ENCODE peak calls at places on chromosomes 12 and 14, in four cellular contexts. Z is lung, O is HL-60, X is cardiac fibroblast. Q is an unnamed sample.

GRCh38 chr14:76574416-76574815 is 186.9 kb upstream of the VASH1 start:
- DNase-seq in Z (no peak), O (no peak), X (no peak), Q (no peak)

GRCh38 chr14:24195186-24196070 is at the start of gene TM9SF1:
- DNase-seq in Z (peak; percentile 90), O (peak; percentile 88), X (peak; percentile 89), Q (peak; percentile 95)

GRCh38 chr12:94172031-94172430 is 23.7 kb downstream of the PLXNC1 start:
- DNase-seq in Z (no peak), O (no peak), X (peak; percentile 69), Q (no peak)

GRCh38 chr12:45622210-45622937 is 107.1 kb upstream of the ARID2 start:
- DNase-seq in Z (no peak), O (peak; percentile 71), X (no peak), Q (no peak)

GRCh38 chr14:101463566-101464171 is 97.6 kb upstream of the DIO3 start:
- DNase-seq in Z (no peak), O (no peak), X (no peak), Q (no peak)

GRCh38 chr14:98909251-98909944 is 362.6 kb downstream of the BCL11B start:
- DNase-seq in Z (no peak), O (no peak), X (no peak), Q (no peak)

GRCh38 chr12:110266980-110267620 is 13.9 kb upstream of the ATP2A2 start:
- DNase-seq in Z (no peak), O (no peak), X (peak; percentile 72), Q (no peak)

GRCh38 chr14:92263681-92264080 is 59.3 kb upstream of the SLC24A4 start:
- DNase-seq in Z (no peak), O (no peak), X (no peak), Q (no peak)

GRCh38 chr12:70549340-70550179 is 87.7 kb downstream of the PTPRB start:
- DNase-seq in Z (no peak), O (no peak), X (peak; percentile 88), Q (no peak)

GRCh38 chr12:15910864-15911696 is at the start of gene DERA:
- DNase-seq in Z (peak; percentile 81), O (peak; percentile 28), X (peak; percentile 69), Q (peak; percentile 74)

GRCh38 chr12:11729008-11729407 is 79.5 kb downstream of the ETV6 start:
- DNase-seq in Z (no peak), O (no peak), X (no peak), Q (no peak)

GRCh38 chr12:112837629-112838191 is 46.2 kb downstream of the RPH3A start:
- DNase-seq in Z (no peak), O (no peak), X (peak; percentile 80), Q (no peak)

GRCh38 chr12:123106640-123107359 is 44.1 kb downstream of the PITPNM2 start:
- DNase-seq in Z (peak; percentile 42), O (peak; percentile 73), X (peak; percentile 21), Q (no peak)

GRCh38 chr12:48185181-48185919 is 1.9 kb downstream of the CCDC184 start:
- DNase-seq in Z (no peak), O (no peak), X (no peak), Q (peak; percentile 30)

GRCh38 chr12:21940972-21941521 is at the start of gene ABCC9:
- DNase-seq in Z (peak; percentile 34), O (no peak), X (peak; percentile 58), Q (no peak)

GRCh38 chr12:110760204-110760609 is 17.5 kb upstream of the PPP1CC start:
- DNase-seq in Z (no peak), O (no peak), X (peak; percentile 10), Q (no peak)

GRCh38 chr14:79836577-79836976 is 374.7 kb downstream of the DIO2 start:
- DNase-seq in Z (no peak), O (no peak), X (peak; percentile 54), Q (no peak)

GRCh38 chr12:61029516-61029915 is 1230.7 kb upstream of the USP15 start:
- DNase-seq in Z (no peak), O (no peak), X (no peak), Q (no peak)

GRCh38 chr12:25557830-25558436 is 4.8 kb upstream of the LMNTD1 start:
- DNase-seq in Z (no peak), O (no peak), X (peak; percentile 75), Q (peak; percentile 12)

GRCh38 chr12:50545783-50546182 is 41.0 kb downstream of the DIP2B start:
- DNase-seq in Z (no peak), O (no peak), X (no peak), Q (no peak)

GRCh38 chr14:92161521-92161920 is 39.8 kb downstream of the CPSF2 start:
- DNase-seq in Z (no peak), O (no peak), X (no peak), Q (no peak)

GRCh38 chr14:104361921-104362681 is 217.5 kb upstream of the C14orf180 start:
- DNase-seq in Z (no peak), O (no peak), X (no peak), Q (no peak)

DNA sequence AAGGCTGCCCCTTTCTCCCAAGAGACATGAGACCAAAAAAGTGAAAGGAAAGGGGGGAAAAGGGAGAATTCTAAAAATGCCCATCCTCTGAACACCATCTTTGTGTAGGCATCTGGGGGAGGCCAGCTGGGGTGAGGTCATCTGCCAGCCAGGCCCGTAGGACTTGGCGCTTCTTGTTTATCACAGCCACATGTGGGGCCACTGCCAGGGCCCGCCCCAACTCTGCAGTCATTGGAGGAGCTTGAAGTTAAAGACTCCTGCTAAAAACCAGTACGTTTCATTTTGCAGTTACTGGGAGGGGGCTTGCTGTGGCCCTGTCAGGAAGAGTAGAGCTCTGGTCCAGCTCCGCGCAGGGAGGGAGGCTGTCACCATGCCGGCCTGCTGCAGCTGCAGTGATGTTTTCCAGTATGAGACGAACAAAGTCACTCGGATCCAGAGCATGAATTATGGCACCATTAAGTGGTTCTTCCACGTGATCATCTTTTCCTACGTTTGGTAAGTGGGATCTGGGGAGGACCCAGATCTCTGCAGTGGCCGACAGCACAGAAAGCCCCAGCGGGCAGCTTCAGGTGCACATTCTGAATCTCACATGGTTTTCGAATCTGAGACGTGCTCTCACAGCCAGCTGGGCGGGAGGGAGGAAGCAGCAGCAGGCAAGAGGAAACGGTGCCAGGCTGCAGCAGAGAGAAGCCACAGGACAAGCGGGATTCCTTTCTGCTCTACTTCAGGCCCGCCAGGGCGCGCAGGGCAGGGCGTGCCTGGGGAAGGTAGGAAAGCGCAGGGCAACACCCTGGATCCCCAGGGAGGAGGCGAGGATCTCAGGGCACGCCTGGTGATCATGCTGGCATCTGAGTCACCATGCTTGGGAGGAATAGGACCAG is at the start of gene P2RX7:
- DNase-seq in Z (peak; percentile 67), O (peak; percentile 82), X (peak; percentile 38), Q (peak; percentile 42)
- TF ChIP-seq CTCF in Z (no peak), O (no peak), X (peak; percentile 12), Q (no peak)

GRCh38 chr12:4809449-4810218 is 89.4 kb downstream of the GALNT8 start:
- DNase-seq in Z (no peak), O (no peak), X (no peak), Q (no peak)
- TF ChIP-seq CTCF in Z (no peak), O (no peak), X (no peak), Q (peak; percentile 15)

GRCh38 chr14:57290753-57291152 is 22.0 kb downstream of the AP5M1 start:
- DNase-seq in Z (no peak), O (no peak), X (no peak), Q (no peak)

GRCh38 chr14:57291692-57292647 is 23.2 kb downstream of the AP5M1 start:
- DNase-seq in Z (no peak), O (no peak), X (no peak), Q (no peak)

GRCh38 chr14:57297852-57298251 is 29.1 kb downstream of the AP5M1 start:
- DNase-seq in Z (no peak), O (no peak), X (no peak), Q (no peak)

GRCh38 chr14:57295261-57295660 is 26.5 kb downstream of the AP5M1 start:
- DNase-seq in Z (no peak), O (no peak), X (no peak), Q (no peak)

DNA sequence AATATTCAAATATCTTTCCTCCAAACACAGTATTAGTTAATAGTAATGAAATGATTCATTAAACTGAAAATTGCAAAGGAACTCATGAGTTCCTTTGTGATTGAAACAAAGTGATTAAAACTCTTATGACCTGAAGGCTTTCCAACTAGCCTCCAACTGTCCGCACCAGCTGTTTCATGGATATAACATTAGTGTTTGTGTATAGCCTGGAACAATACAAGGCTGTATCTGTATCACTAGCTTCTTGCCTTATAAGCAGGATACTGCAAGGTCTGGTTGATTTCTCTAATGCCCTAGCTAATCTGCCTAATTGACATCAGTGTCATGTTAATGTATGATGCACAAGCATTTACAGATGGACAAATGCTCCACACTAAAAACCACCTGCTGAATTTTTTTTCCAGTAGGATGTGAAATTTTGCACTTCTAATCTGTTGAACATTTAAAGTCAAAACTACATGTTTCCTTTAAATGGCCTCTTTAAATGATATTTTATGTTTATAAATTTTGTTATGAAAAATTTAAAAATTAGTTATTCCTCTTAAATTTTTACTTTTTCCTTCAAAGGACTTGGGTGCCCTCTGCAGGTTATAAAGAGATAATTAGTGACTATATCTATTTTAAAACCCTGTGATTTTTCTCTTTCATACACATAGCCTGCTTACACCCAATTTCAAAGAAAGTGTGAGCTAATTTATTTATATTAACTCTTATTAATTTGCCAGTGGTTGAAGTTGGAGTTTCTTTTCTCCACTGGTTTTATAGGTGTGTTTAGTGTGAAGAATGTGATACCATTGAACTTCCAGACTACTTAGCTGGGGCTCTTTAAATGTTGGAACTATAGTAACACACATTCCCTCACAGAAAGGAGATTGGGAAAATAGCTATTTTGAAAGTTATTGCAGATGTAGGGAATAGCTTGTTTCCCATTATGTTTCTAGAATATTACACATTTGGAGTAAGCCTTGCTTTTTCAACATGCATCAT is 25.4 kb downstream of the AP5M1 start:
- DNase-seq in Z (no peak), O (no peak), X (peak; percentile 54), Q (no peak)
- TF ChIP-seq CTCF in Z (no peak), O (no peak), X (peak; percentile 33), Q (no peak)

DNA sequence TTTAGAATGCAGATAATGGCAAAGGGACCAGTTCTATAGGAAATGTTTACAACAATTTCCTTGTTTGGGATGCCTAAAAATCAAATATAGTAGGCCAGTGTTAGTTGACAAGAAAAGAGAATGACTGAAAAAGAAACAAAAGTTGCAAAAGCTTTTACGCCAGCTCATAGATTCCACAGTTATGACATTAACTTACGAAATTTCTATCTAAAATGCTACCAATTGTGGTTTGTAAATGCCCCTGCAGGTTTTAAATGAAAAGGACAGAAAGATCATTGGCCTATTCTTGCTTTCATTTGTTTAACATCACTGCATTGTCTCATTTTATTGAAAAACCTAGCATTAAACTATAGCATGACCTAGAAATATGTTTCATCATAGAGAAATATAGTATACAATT is 345.8 kb downstream of the CCDC91 start:
- DNase-seq in Z (no peak), O (peak; percentile 22), X (peak; percentile 92), Q (no peak)
- TF ChIP-seq CTCF in Z (no peak), O (no peak), X (peak; percentile 29), Q (no peak)

GRCh38 chr12:88393017-88393767 is 187.1 kb downstream of the KITLG start:
- DNase-seq in Z (no peak), O (no peak), X (peak; percentile 74), Q (no peak)
- TF ChIP-seq CTCF in Z (no peak), O (peak; percentile 23), X (peak; percentile 52), Q (peak; percentile 42)

Q was measured in GM13977.